ENCODE peak calls at places on chromosomes 1 and 21, in five cellular contexts. One of them, this sample, is unnamed.
A peak's percentile ranks its signal among the peaks of the same experiment; 100 is the strongest.

GRCh38 chr1:27937524-27937836 is 2.7 kb downstream of the SMPDL3B start:
- DNase-seq in stimulated activated CD4-positive, alpha-beta T cell treated with anti-CD3 and anti-CD28 coated beads, Interleukin-12 subunit alpha, Interleukin-12 subunit beta, amount 100 ng/mL, for 4 hours: no peak
- DNase-seq in GM19239: no peak
- DNase-seq in Kasumi-1: no peak
- DNase-seq in non-pigmented ciliary epithelial cell: no peak
- DNase-seq in this sample: no peak

GRCh38 chr21:37072239-37072987 is 458 bp downstream of the PIGP start:
- DNase-seq in stimulated activated CD4-positive, alpha-beta T cell treated with anti-CD3 and anti-CD28 coated beads, Interleukin-12 subunit alpha, Interleukin-12 subunit beta, amount 100 ng/mL, for 4 hours: peak; percentile 70
- DNase-seq in GM19239: no peak
- DNase-seq in Kasumi-1: no peak
- DNase-seq in non-pigmented ciliary epithelial cell: no peak
- DNase-seq in this sample: peak; percentile 63

GRCh38 chr1:35768350-35769187 is 1.2 kb downstream of the CLSPN start:
- DNase-seq in stimulated activated CD4-positive, alpha-beta T cell treated with anti-CD3 and anti-CD28 coated beads, Interleukin-12 subunit alpha, Interleukin-12 subunit beta, amount 100 ng/mL, for 4 hours: no peak
- DNase-seq in GM19239: no peak
- DNase-seq in Kasumi-1: no peak
- DNase-seq in non-pigmented ciliary epithelial cell: no peak
- DNase-seq in this sample: no peak

GRCh38 chr21:38993561-38993960 is 187.8 kb downstream of the ETS2 start:
- DNase-seq in stimulated activated CD4-positive, alpha-beta T cell treated with anti-CD3 and anti-CD28 coated beads, Interleukin-12 subunit alpha, Interleukin-12 subunit beta, amount 100 ng/mL, for 4 hours: no peak
- DNase-seq in GM19239: no peak
- DNase-seq in Kasumi-1: no peak
- DNase-seq in non-pigmented ciliary epithelial cell: peak; percentile 71
- DNase-seq in this sample: no peak

GRCh38 chr1:81556968-81557367 is 243.8 kb upstream of the ADGRL2 start:
- DNase-seq in stimulated activated CD4-positive, alpha-beta T cell treated with anti-CD3 and anti-CD28 coated beads, Interleukin-12 subunit alpha, Interleukin-12 subunit beta, amount 100 ng/mL, for 4 hours: no peak
- DNase-seq in GM19239: no peak
- DNase-seq in Kasumi-1: no peak
- DNase-seq in non-pigmented ciliary epithelial cell: no peak
- DNase-seq in this sample: no peak

GRCh38 chr1:24989082-24989481 is 59.0 kb upstream of the RUNX3 start:
- DNase-seq in stimulated activated CD4-positive, alpha-beta T cell treated with anti-CD3 and anti-CD28 coated beads, Interleukin-12 subunit alpha, Interleukin-12 subunit beta, amount 100 ng/mL, for 4 hours: no peak
- DNase-seq in GM19239: no peak
- DNase-seq in Kasumi-1: no peak
- DNase-seq in non-pigmented ciliary epithelial cell: no peak
- DNase-seq in this sample: no peak

GRCh38 chr1:203462878-203463277 is 12.7 kb upstream of the PRELP start:
- DNase-seq in stimulated activated CD4-positive, alpha-beta T cell treated with anti-CD3 and anti-CD28 coated beads, Interleukin-12 subunit alpha, Interleukin-12 subunit beta, amount 100 ng/mL, for 4 hours: no peak
- DNase-seq in GM19239: no peak
- DNase-seq in Kasumi-1: no peak
- DNase-seq in non-pigmented ciliary epithelial cell: no peak
- DNase-seq in this sample: no peak

GRCh38 chr21:45363921-45364463 is 41.0 kb upstream of the COL18A1 start:
- DNase-seq in stimulated activated CD4-positive, alpha-beta T cell treated with anti-CD3 and anti-CD28 coated beads, Interleukin-12 subunit alpha, Interleukin-12 subunit beta, amount 100 ng/mL, for 4 hours: peak; percentile 33
- DNase-seq in GM19239: no peak
- DNase-seq in Kasumi-1: peak; percentile 14
- DNase-seq in non-pigmented ciliary epithelial cell: peak; percentile 94
- DNase-seq in this sample: no peak

GRCh38 chr1:21929951-21930615 is 7.0 kb downstream of the HSPG2 start:
- DNase-seq in stimulated activated CD4-positive, alpha-beta T cell treated with anti-CD3 and anti-CD28 coated beads, Interleukin-12 subunit alpha, Interleukin-12 subunit beta, amount 100 ng/mL, for 4 hours: no peak
- DNase-seq in GM19239: no peak
- DNase-seq in Kasumi-1: no peak
- DNase-seq in non-pigmented ciliary epithelial cell: no peak
- DNase-seq in this sample: no peak

GRCh38 chr1:152906023-152906565 is 2.3 kb upstream of the IVL start:
- DNase-seq in stimulated activated CD4-positive, alpha-beta T cell treated with anti-CD3 and anti-CD28 coated beads, Interleukin-12 subunit alpha, Interleukin-12 subunit beta, amount 100 ng/mL, for 4 hours: no peak
- DNase-seq in GM19239: no peak
- DNase-seq in Kasumi-1: no peak
- DNase-seq in non-pigmented ciliary epithelial cell: no peak
- DNase-seq in this sample: no peak

GRCh38 chr21:34545079-34545884 is 33.3 kb upstream of the KCNE1 start:
- DNase-seq in stimulated activated CD4-positive, alpha-beta T cell treated with anti-CD3 and anti-CD28 coated beads, Interleukin-12 subunit alpha, Interleukin-12 subunit beta, amount 100 ng/mL, for 4 hours: no peak
- DNase-seq in GM19239: peak; percentile 64
- DNase-seq in Kasumi-1: peak; percentile 88
- DNase-seq in non-pigmented ciliary epithelial cell: no peak
- DNase-seq in this sample: peak; percentile 57

GRCh38 chr1:192327997-192328396 is 11.2 kb downstream of the RGS21 start:
- DNase-seq in stimulated activated CD4-positive, alpha-beta T cell treated with anti-CD3 and anti-CD28 coated beads, Interleukin-12 subunit alpha, Interleukin-12 subunit beta, amount 100 ng/mL, for 4 hours: no peak
- DNase-seq in GM19239: no peak
- DNase-seq in Kasumi-1: no peak
- DNase-seq in non-pigmented ciliary epithelial cell: no peak
- DNase-seq in this sample: no peak

GRCh38 chr1:218348628-218349185 is 3.6 kb downstream of the TGFB2 start:
- DNase-seq in stimulated activated CD4-positive, alpha-beta T cell treated with anti-CD3 and anti-CD28 coated beads, Interleukin-12 subunit alpha, Interleukin-12 subunit beta, amount 100 ng/mL, for 4 hours: no peak
- DNase-seq in GM19239: no peak
- DNase-seq in Kasumi-1: no peak
- DNase-seq in non-pigmented ciliary epithelial cell: no peak
- DNase-seq in this sample: no peak

GRCh38 chr1:206925116-206925736 is 3.5 kb upstream of the FCMR start:
- DNase-seq in stimulated activated CD4-positive, alpha-beta T cell treated with anti-CD3 and anti-CD28 coated beads, Interleukin-12 subunit alpha, Interleukin-12 subunit beta, amount 100 ng/mL, for 4 hours: no peak
- DNase-seq in GM19239: no peak
- DNase-seq in Kasumi-1: no peak
- DNase-seq in non-pigmented ciliary epithelial cell: no peak
- DNase-seq in this sample: peak; percentile 54

GRCh38 chr1:41486053-41486891 is 1.8 kb upstream of the EDN2 start:
- DNase-seq in stimulated activated CD4-positive, alpha-beta T cell treated with anti-CD3 and anti-CD28 coated beads, Interleukin-12 subunit alpha, Interleukin-12 subunit beta, amount 100 ng/mL, for 4 hours: no peak
- DNase-seq in GM19239: no peak
- DNase-seq in Kasumi-1: peak; percentile 19
- DNase-seq in non-pigmented ciliary epithelial cell: no peak
- DNase-seq in this sample: no peak

GRCh38 chr1:20476260-20477038 is 9.6 kb downstream of the CAMK2N1 start:
- DNase-seq in stimulated activated CD4-positive, alpha-beta T cell treated with anti-CD3 and anti-CD28 coated beads, Interleukin-12 subunit alpha, Interleukin-12 subunit beta, amount 100 ng/mL, for 4 hours: no peak
- DNase-seq in GM19239: no peak
- DNase-seq in Kasumi-1: no peak
- DNase-seq in non-pigmented ciliary epithelial cell: no peak
- DNase-seq in this sample: no peak

GRCh38 chr1:36384542-36385409 is 948 bp downstream of the STK40 start:
- DNase-seq in stimulated activated CD4-positive, alpha-beta T cell treated with anti-CD3 and anti-CD28 coated beads, Interleukin-12 subunit alpha, Interleukin-12 subunit beta, amount 100 ng/mL, for 4 hours: peak; percentile 19
- DNase-seq in GM19239: no peak
- DNase-seq in Kasumi-1: peak; percentile 83
- DNase-seq in non-pigmented ciliary epithelial cell: no peak
- DNase-seq in this sample: no peak

GRCh38 chr1:193754732-193755427 is 568.5 kb upstream of the B3GALT2 start:
- DNase-seq in stimulated activated CD4-positive, alpha-beta T cell treated with anti-CD3 and anti-CD28 coated beads, Interleukin-12 subunit alpha, Interleukin-12 subunit beta, amount 100 ng/mL, for 4 hours: no peak
- DNase-seq in GM19239: no peak
- DNase-seq in Kasumi-1: peak; percentile 15
- DNase-seq in non-pigmented ciliary epithelial cell: no peak
- DNase-seq in this sample: no peak

GRCh38 chr1:116855220-116855619 is 54.5 kb upstream of the PTGFRN start:
- DNase-seq in stimulated activated CD4-positive, alpha-beta T cell treated with anti-CD3 and anti-CD28 coated beads, Interleukin-12 subunit alpha, Interleukin-12 subunit beta, amount 100 ng/mL, for 4 hours: no peak
- DNase-seq in GM19239: no peak
- DNase-seq in Kasumi-1: no peak
- DNase-seq in non-pigmented ciliary epithelial cell: no peak
- DNase-seq in this sample: no peak

GRCh38 chr1:17292299-17293198 is 15.4 kb upstream of the PADI4 start:
- DNase-seq in stimulated activated CD4-positive, alpha-beta T cell treated with anti-CD3 and anti-CD28 coated beads, Interleukin-12 subunit alpha, Interleukin-12 subunit beta, amount 100 ng/mL, for 4 hours: no peak
- DNase-seq in GM19239: no peak
- DNase-seq in Kasumi-1: no peak
- DNase-seq in non-pigmented ciliary epithelial cell: no peak
- DNase-seq in this sample: no peak

GRCh38 chr1:15201849-15202551 is 45.0 kb upstream of the FHAD1 start:
- DNase-seq in stimulated activated CD4-positive, alpha-beta T cell treated with anti-CD3 and anti-CD28 coated beads, Interleukin-12 subunit alpha, Interleukin-12 subunit beta, amount 100 ng/mL, for 4 hours: no peak
- DNase-seq in GM19239: no peak
- DNase-seq in Kasumi-1: no peak
- DNase-seq in non-pigmented ciliary epithelial cell: no peak
- DNase-seq in this sample: no peak

GRCh38 chr1:159705251-159705910 is 9.0 kb downstream of the CRP start:
- DNase-seq in stimulated activated CD4-positive, alpha-beta T cell treated with anti-CD3 and anti-CD28 coated beads, Interleukin-12 subunit alpha, Interleukin-12 subunit beta, amount 100 ng/mL, for 4 hours: no peak
- DNase-seq in GM19239: no peak
- DNase-seq in Kasumi-1: no peak
- DNase-seq in non-pigmented ciliary epithelial cell: no peak
- DNase-seq in this sample: no peak